ENCODE peak calls at places on chromosomes 12 and 14, in eight cellular contexts. H is PC-3, O is A549, A is mucosa of descending colon, U is EL, Y is GM10248, Z is neural crest cell, D is NCI-H524. K is an unnamed sample.

GRCh38 chr12:28066879-28067278 is 94.3 kb upstream of the PTHLH start:
- DNase-seq in H (no peak), O (no peak), A (no peak), U (no peak), Y (no peak), Z (no peak), D (no peak), K (no peak)

GRCh38 chr12:93572712-93573551 is 457 bp downstream of the SOCS2 start:
- DNase-seq in H (peak), O (no peak), A (peak), U (peak), Y (peak), Z (peak), D (peak), K (no peak)

GRCh38 chr12:62537544-62537943 is 70.9 kb downstream of the MON2 start:
- DNase-seq in H (peak), O (peak), A (no peak), U (peak), Y (no peak), Z (no peak), D (no peak), K (peak)

GRCh38 chr14:94143711-94144110 is 14.3 kb upstream of the IFI27L2 start:
- DNase-seq in H (no peak), O (no peak), A (no peak), U (no peak), Y (no peak), Z (no peak), D (no peak), K (no peak)

GRCh38 chr12:70756118-70756517 is 118.9 kb upstream of the PTPRB start:
- DNase-seq in H (peak), O (peak), A (no peak), U (peak), Y (no peak), Z (no peak), D (no peak), K (peak)

GRCh38 chr12:2733493-2734252 is 61.1 kb upstream of the FKBP4 start:
- DNase-seq in H (no peak), O (peak), A (no peak), U (no peak), Y (no peak), Z (no peak), D (peak), K (peak)

GRCh38 chr14:68089146-68089715 is 269.7 kb downstream of the RAD51B start:
- DNase-seq in H (no peak), O (peak), A (no peak), U (no peak), Y (no peak), Z (no peak), D (peak), K (no peak)

GRCh38 chr12:82745062-82745461 is 58.4 kb downstream of the TMTC2 start:
- DNase-seq in H (no peak), O (no peak), A (no peak), U (no peak), Y (no peak), Z (no peak), D (no peak), K (no peak)

GRCh38 chr14:99968931-99969330 is 96.3 kb upstream of the EVL start:
- DNase-seq in H (no peak), O (no peak), A (no peak), U (no peak), Y (no peak), Z (no peak), D (no peak), K (no peak)

GRCh38 chr12:53952871-53953734 is 1.6 kb upstream of the HOXC12 start:
- DNase-seq in H (peak), O (peak), A (no peak), U (no peak), Y (no peak), Z (no peak), D (peak), K (peak)

GRCh38 chr12:121404734-121405133 is 4.8 kb downstream of the RNF34 start:
- DNase-seq in H (peak), O (no peak), A (no peak), U (no peak), Y (no peak), Z (no peak), D (peak), K (peak)

GRCh38 chr12:94057262-94058151 is 90.9 kb upstream of the PLXNC1 start:
- DNase-seq in H (no peak), O (no peak), A (no peak), U (peak), Y (no peak), Z (no peak), D (no peak), K (no peak)

GRCh38 chr12:26845984-26846383 is 13.0 kb upstream of the ITPR2 start:
- DNase-seq in H (no peak), O (no peak), A (no peak), U (no peak), Y (no peak), Z (no peak), D (no peak), K (no peak)

GRCh38 chr14:76343386-76343785 is 32.6 kb upstream of the ESRRB start:
- DNase-seq in H (no peak), O (no peak), A (no peak), U (no peak), Y (no peak), Z (no peak), D (no peak), K (no peak)

GRCh38 chr14:100199240-100199860 is 39.6 kb upstream of the YY1 start:
- DNase-seq in H (no peak), O (no peak), A (no peak), U (peak), Y (no peak), Z (no peak), D (no peak), K (no peak)

GRCh38 chr12:125981610-125982253 is 916.5 kb downstream of the AACS start:
- DNase-seq in H (no peak), O (no peak), A (no peak), U (no peak), Y (no peak), Z (no peak), D (no peak), K (peak)

GRCh38 chr12:66885115-66885875 is 206.4 kb upstream of the GRIP1 start:
- DNase-seq in H (no peak), O (no peak), A (no peak), U (no peak), Y (no peak), Z (no peak), D (peak), K (no peak)

GRCh38 chr14:52338282-52338681 is 24.2 kb downstream of the PTGER2 start:
- DNase-seq in H (peak), O (peak), A (no peak), U (peak), Y (no peak), Z (no peak), D (peak), K (no peak)

K was measured in HT-29.